ENCODE peak calls at places on chromosomes 13 and 19, in six cellular contexts. I, E, O, D, H and F are unnamed samples.

GRCh38 chr19:6613711-6614110 is 22.8 kb upstream of the CD70 start:
- DNase-seq in I (peak; percentile 85), E (no peak), O (no peak), D (no peak), H (no peak), F (no peak)

GRCh38 chr13:20713751-20714150 is 10.3 kb downstream of the IL17D start:
- DNase-seq in I (peak; percentile 42), E (no peak), O (no peak), D (no peak), H (peak; percentile 17), F (no peak)

GRCh38 chr13:36998624-36999041 is 507 bp downstream of the ALG5 start:
- DNase-seq in I (no peak), E (peak; percentile 7), O (peak; percentile 85), D (peak; percentile 42), H (no peak), F (peak; percentile 54)

GRCh38 chr13:27038323-27038722 is 133.3 kb downstream of the USP12 start:
- DNase-seq in I (peak; percentile 83), E (no peak), O (no peak), D (no peak), H (peak; percentile 82), F (no peak)

GRCh38 chr13:87259479-87260083 is 411.6 kb upstream of the SLITRK5 start:
- DNase-seq in I (no peak), E (no peak), O (peak; percentile 8), D (no peak), H (peak; percentile 32), F (peak; percentile 47)

GRCh38 chr19:40184273-40184672 is 7.0 kb upstream of the MAP3K10 start:
- DNase-seq in I (no peak), E (no peak), O (no peak), D (no peak), H (no peak), F (no peak)

GRCh38 chr13:110309159-110309476 is 2.0 kb downstream of the COL4A2 start:
- DNase-seq in I (peak; percentile 11), E (no peak), O (no peak), D (no peak), H (no peak), F (no peak)

GRCh38 chr13:77811981-77812380 is 106.7 kb downstream of the EDNRB start:
- DNase-seq in I (no peak), E (no peak), O (no peak), D (no peak), H (no peak), F (no peak)

GRCh38 chr19:33398361-33399060 is 25.0 kb downstream of the CEBPG start:
- DNase-seq in I (no peak), E (no peak), O (peak; percentile 54), D (no peak), H (no peak), F (no peak)

GRCh38 chr13:114145256-114145655 is 12.8 kb upstream of the RASA3 start:
- DNase-seq in I (no peak), E (no peak), O (no peak), D (no peak), H (no peak), F (peak; percentile 60)

GRCh38 chr19:15836345-15836594 is 20.8 kb upstream of the OR10H1 start:
- DNase-seq in I (peak; percentile 14), E (no peak), O (no peak), D (no peak), H (peak; percentile 8), F (no peak)

GRCh38 chr13:113086031-113086750 is 19.4 kb upstream of the F7 start:
- DNase-seq in I (no peak), E (no peak), O (peak; percentile 71), D (no peak), H (no peak), F (peak; percentile 31)
- TF ChIP-seq CTCF in I (no peak), E (no peak), O (no peak), D (no peak), H (peak; percentile 36), F (no peak)

GRCh38 chr13:30355839-30356238 is 48.5 kb upstream of the KATNAL1 start:
- DNase-seq in I (no peak), E (no peak), O (no peak), D (no peak), H (no peak), F (no peak)

GRCh38 chr13:30354481-30355404 is 47.4 kb upstream of the KATNAL1 start:
- DNase-seq in I (no peak), E (no peak), O (no peak), D (no peak), H (no peak), F (no peak)

GRCh38 chr13:30353601-30354000 is 46.2 kb upstream of the KATNAL1 start:
- DNase-seq in I (no peak), E (no peak), O (no peak), D (no peak), H (no peak), F (no peak)

GRCh38 chr13:30353060-30353459 is 45.7 kb upstream of the KATNAL1 start:
- DNase-seq in I (no peak), E (no peak), O (no peak), D (no peak), H (no peak), F (no peak)

DNA sequence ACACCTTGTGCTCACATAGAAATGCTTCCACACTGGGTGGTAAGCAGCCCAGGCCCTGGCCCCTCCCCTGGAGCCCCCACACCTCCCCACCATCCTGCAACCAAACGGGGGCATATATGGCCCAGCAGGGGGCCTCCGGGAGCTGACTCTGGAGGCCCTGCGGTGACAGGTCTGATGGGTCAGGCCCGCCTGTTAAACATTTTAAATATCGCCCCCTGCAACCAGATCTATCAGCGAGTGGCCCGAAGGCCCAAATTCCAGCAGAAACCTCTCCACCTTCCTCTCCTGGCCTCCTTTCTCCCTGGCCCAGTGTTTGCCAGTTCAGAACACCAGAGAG is 48.0 kb upstream of the KATNAL1 start:
- DNase-seq in I (no peak), E (peak; percentile 38), O (peak; percentile 83), D (peak; percentile 24), H (no peak), F (peak; percentile 46)
- TF ChIP-seq CTCF in I (peak; percentile 18), E (peak; percentile 64), O (peak; percentile 27), D (no peak), H (peak; percentile 20), F (peak; percentile 41)

GRCh38 chr19:29964171-29964570 is 22.1 kb downstream of the URI1 start:
- DNase-seq in I (no peak), E (no peak), O (no peak), D (no peak), H (peak; percentile 54), F (no peak)

GRCh38 chr19:29967623-29968022 is 25.6 kb downstream of the URI1 start:
- DNase-seq in I (peak; percentile 53), E (no peak), O (no peak), D (no peak), H (peak; percentile 74), F (no peak)

GRCh38 chr19:29963576-29963975 is 21.5 kb downstream of the URI1 start:
- DNase-seq in I (no peak), E (no peak), O (no peak), D (no peak), H (no peak), F (no peak)

GRCh38 chr19:29965529-29965928 is 23.5 kb downstream of the URI1 start:
- DNase-seq in I (peak; percentile 51), E (no peak), O (no peak), D (no peak), H (peak; percentile 55), F (no peak)

GRCh38 chr19:29966594-29967249 is 24.7 kb downstream of the URI1 start:
- DNase-seq in I (peak; percentile 56), E (no peak), O (no peak), D (no peak), H (peak; percentile 49), F (no peak)
- TF ChIP-seq CTCF in I (peak; percentile 42), E (peak; percentile 29), O (no peak), D (no peak), H (peak; percentile 35), F (peak; percentile 31)

GRCh38 chr13:51815848-51816247 is 11.9 kb upstream of the DHRS12 start:
- DNase-seq in I (no peak), E (no peak), O (no peak), D (peak; percentile 30), H (no peak), F (no peak)

GRCh38 chr13:51817717-51818116 is 13.8 kb upstream of the DHRS12 start:
- DNase-seq in I (no peak), E (no peak), O (no peak), D (no peak), H (no peak), F (no peak)

GRCh38 chr13:51814071-51814470 is 10.1 kb upstream of the DHRS12 start:
- DNase-seq in I (no peak), E (no peak), O (no peak), D (no peak), H (no peak), F (no peak)

GRCh38 chr13:51816604-51817254 is 12.8 kb upstream of the DHRS12 start:
- DNase-seq in I (no peak), E (no peak), O (no peak), D (no peak), H (no peak), F (no peak)

DNA sequence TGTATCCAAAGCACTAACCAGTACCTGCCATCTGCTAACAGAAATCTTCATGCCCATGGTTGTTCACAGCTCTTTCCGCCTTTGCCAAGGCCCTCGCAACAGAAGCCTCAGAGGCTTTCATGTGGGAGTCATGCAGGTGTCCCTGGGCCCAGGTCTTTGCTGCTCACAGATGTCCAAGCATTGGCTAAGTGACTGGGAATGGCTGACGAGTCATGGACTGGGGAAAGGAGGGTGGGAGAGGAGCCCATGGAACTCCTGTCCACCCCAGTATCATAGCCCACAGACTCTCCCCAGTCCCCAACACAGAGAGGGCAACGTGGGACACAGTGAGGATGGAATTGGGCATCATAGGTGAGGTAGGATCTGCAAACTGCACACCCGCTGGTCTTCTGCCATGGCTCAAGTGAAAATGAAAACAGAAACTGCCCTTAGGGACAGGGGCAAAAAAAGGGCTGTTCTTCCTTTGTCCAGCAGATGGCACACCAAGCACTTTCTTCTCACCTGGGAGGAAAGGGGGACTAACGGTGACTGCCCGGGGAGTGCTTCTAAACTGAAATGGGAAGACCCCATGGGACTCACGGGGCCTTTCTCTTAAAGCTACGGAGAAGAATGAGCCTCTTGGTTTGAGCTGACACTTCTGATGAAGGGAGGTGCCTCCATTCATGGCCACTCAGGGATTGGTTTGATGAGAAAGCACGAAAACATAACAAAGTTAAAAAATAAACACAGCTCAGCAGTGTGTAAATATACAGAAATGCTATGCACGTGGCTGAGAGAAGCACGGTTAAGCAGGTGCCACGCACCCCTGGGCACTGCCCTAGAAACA is 11.1 kb upstream of the DHRS12 start:
- DNase-seq in I (peak; percentile 69), E (peak; percentile 61), O (no peak), D (peak; percentile 79), H (peak; percentile 74), F (peak; percentile 70)
- TF ChIP-seq CTCF in I (peak; percentile 92), E (peak; percentile 92), O (peak; percentile 65), D (peak; percentile 64), H (peak; percentile 95), F (peak; percentile 75)

GRCh38 chr13:83340170-83340569 is 542.1 kb downstream of the SLITRK1 start:
- DNase-seq in I (no peak), E (no peak), O (no peak), D (no peak), H (no peak), F (no peak)
- TF ChIP-seq CTCF in I (no peak), E (no peak), O (no peak), D (no peak), H (no peak), F (no peak)